ENCODE peak calls at places on chromosomes 5 and 9, in four cellular contexts. Y, U, C and B are unnamed samples. For H3K4me1, the result is how much of the 10 kb centered on the place peaks cover.

GRCh38 chr5:173175523-173175922 is 31.2 kb downstream of the BNIP1 start:
- DNase-seq in Y (no peak), U (no peak), C (no peak), B (no peak)

GRCh38 chr9:99169982-99170761 is 51.6 kb downstream of the ALG2 start:
- DNase-seq in Y (no peak), U (no peak), C (no peak), B (no peak)

GRCh38 chr5:15807861-15808260 is 307.9 kb downstream of the FBXL7 start:
- DNase-seq in Y (no peak), U (no peak), C (no peak), B (no peak)

GRCh38 chr5:179321206-179321987 is 23.9 kb downstream of the ADAMTS2 start:
- DNase-seq in Y (no peak), U (peak), C (no peak), B (peak)

GRCh38 chr9:123749580-123750202 is 180.2 kb downstream of the DENND1A start:
- DNase-seq in Y (no peak), U (no peak), C (no peak), B (no peak)

GRCh38 chr5:14364576-14365472 is 216.8 kb upstream of the OTULINL start:
- DNase-seq in Y (peak), U (no peak), C (peak), B (no peak)

GRCh38 chr9:101465330-101465915 is 29.8 kb upstream of the ALDOB start:
- DNase-seq in Y (peak), U (no peak), C (peak), B (peak)

GRCh38 chr5:172293054-172293744 is 9.6 kb upstream of the UBTD2 start:
- DNase-seq in Y (peak), U (peak), C (peak), B (peak)

GRCh38 chr5:88325868-88326267 is 57.2 kb upstream of the TMEM161B start:
- DNase-seq in Y (no peak), U (no peak), C (no peak), B (no peak)

GRCh38 chr9:129816501-129817435 is 7.2 kb downstream of the TOR1A start:
- DNase-seq in Y (no peak), U (no peak), C (peak), B (no peak)

GRCh38 chr5:116145416-116145815 is 60.6 kb downstream of the COMMD10 start:
- DNase-seq in Y (no peak), U (no peak), C (no peak), B (no peak)

GRCh38 chr9:19223724-19224123 is 6.8 kb upstream of the DENND4C start:
- DNase-seq in Y (no peak), U (no peak), C (no peak), B (no peak)

GRCh38 chr5:133244242-133244641 is 192.4 kb downstream of the HSPA4 start:
- DNase-seq in Y (no peak), U (no peak), C (no peak), B (no peak)

GRCh38 chr5:36561596-36561995 is 44.8 kb upstream of the SLC1A3 start:
- DNase-seq in Y (no peak), U (no peak), C (no peak), B (no peak)

GRCh38 chr5:124605516-124605915 is 140.9 kb downstream of the ZNF608 start:
- DNase-seq in Y (no peak), U (no peak), C (no peak), B (no peak)

DNA sequence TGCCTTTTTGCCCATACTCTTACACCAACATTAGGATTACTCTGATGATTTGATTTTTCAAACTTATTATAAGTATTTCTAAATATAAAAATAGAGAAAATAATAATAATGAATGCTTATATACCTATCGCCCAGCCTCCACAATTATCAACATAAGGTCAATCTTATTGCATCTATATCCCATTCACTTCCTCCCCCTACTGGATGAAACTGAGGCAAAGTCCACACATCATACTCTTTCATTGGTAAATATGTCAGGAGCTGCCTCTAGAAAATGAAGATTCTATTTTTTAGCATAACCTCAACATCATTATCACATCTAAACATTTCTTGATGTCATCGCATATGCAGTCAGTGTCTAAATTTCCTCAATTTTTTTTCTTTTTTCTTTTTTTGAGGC is 44.3 kb downstream of the SH3RF2 start:
- DNase-seq in Y (no peak), U (no peak), C (no peak), B (no peak)
- TF ChIP-seq CTCF in Y (peak), U (no peak), C (peak), B (no peak)

GRCh38 chr9:120920495-120921178 is 6.0 kb downstream of the TRAF1 start:
- DNase-seq in Y (no peak), U (no peak), C (no peak), B (no peak)
- H3K4me1 ChIP-seq in Y (under half), U (under half), C (under half), B (under half)

DNA sequence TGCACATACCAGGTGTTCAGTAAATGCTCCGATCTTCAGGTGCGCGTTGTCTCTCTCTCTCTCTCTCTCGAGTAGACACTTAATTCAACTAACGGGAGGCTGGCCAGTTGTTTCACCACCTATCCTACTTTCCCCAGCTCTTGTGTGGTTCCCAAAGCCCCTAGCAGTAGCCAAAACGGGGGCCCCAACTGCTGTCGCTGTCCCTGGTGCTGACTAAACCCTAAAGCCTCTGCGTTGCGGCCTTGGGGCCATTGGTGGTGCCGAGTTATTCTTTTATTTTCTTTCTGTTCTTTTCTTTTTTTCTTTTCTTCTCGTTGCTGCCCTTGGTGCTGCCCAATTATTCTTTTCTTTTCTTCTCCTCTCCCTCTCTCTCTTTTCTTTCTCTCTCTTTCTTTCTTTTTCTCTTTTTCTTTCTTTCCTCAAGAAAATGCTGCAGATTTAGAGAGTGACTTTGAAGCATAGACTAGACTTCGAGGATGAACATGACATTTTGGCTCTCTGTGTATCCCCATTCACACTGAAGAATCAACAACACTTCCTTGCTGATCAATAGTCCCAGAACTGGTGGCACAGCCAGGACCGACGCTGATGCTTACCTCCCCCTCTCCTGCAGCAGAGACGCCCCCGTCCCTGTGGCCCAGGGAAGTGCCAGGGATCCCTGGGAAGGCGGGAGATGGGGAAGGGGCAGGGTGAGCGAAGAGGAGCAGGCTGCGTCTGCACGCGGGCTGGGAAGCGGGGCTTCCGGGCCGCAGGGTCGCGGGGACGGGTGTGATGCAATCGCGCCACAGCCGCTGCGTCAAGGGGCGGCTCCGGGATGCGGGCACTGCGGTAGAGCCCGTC is at the start of gene FBLL1:
- DNase-seq in Y (no peak), U (no peak), C (peak), B (no peak)
- H3K4me3 ChIP-seq in Y (peak), U (peak), C (no peak), B (no peak)

DNA sequence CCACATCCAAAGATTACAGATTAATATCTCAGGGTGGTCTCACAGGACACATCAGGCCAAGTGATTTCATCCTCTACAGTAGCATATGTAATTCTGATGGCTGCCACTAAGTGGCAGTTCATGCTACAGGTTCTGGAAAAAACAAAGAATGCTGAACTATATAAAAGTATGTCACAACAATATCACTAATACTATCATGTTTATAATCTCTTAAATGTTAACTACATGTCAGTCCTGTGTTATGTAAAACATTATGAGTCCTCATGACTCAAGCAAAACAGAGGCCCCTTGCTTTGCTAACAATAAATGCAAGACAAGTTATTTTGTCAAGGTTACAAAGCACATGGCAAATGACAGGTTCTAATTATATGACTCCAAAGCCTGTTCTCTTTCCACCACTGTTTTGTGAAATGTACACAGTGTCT is 233.2 kb downstream of the FBXL17 start:
- DNase-seq in Y (peak), U (no peak), C (no peak), B (peak)
- TF ChIP-seq CTCF in Y (peak), U (peak), C (peak), B (no peak)

GRCh38 chr5:1412163-1412562 is 33.1 kb downstream of the SLC6A3 start:
- DNase-seq in Y (no peak), U (no peak), C (peak), B (peak)
- H3K4me1 ChIP-seq in Y (under half), U (under half), C (under half), B (under half)

GRCh38 chr5:168393773-168394172 is 92.5 kb upstream of the RARS1 start:
- DNase-seq in Y (no peak), U (no peak), C (no peak), B (no peak)
- H3K4me3 ChIP-seq in Y (no peak), U (no peak), C (no peak), B (no peak)

DNA sequence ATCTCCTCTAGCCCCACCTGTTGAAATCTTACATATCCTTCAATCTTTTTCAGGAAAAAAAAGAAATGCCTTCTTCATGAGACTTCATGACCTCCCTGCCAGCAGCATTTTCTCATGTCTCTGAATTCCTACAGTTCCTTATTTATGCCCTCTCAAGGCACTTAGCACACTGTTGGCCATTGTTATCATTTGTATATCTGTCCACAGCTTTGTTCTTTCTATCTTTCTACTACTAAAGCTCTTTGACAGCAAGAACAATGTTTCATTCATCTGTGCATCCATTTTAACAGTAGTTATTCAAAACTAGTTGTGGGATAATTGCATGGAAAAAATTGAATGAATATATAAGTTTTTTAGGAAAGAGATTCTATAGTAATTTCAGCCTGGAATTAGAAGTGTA is 20.9 kb upstream of the GZMA start:
- DNase-seq in Y (no peak), U (no peak), C (no peak), B (no peak)
- TF ChIP-seq CTCF in Y (no peak), U (no peak), C (no peak), B (no peak)

GRCh38 chr9:76905661-76905983 is 292 bp downstream of the PRUNE2 start:
- DNase-seq in Y (no peak), U (no peak), C (no peak), B (no peak)

GRCh38 chr9:76900884-76901440 is 5.0 kb downstream of the PRUNE2 start:
- DNase-seq in Y (no peak), U (no peak), C (no peak), B (no peak)

GRCh38 chr9:76901801-76902200 is 4.1 kb downstream of the PRUNE2 start:
- DNase-seq in Y (no peak), U (no peak), C (no peak), B (peak)

GRCh38 chr9:76904661-76905457 is 1.1 kb downstream of the PRUNE2 start:
- DNase-seq in Y (no peak), U (no peak), C (no peak), B (peak)

DNA sequence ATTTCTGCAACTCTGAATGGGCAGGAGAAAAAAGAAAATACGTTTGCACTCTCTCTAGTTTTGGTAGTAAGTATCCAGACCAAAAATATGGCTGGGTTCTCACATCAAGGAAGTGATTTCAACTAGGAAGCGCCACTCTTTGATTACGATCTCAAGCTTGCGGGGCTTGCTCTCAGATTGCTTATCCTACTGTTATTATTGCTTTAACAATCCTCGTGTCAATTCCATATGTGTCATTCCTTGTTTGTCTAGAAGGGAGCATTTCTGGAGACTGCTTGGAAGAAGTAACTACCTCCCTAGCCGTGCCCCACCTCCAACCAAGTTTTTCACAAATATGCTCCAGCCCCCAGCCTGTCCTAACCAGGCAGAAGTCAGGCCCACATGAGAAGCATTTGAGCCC is 3.5 kb downstream of the PRUNE2 start:
- DNase-seq in Y (no peak), U (no peak), C (no peak), B (no peak)
- H3K4me1 ChIP-seq in Y (under half), U (under half), C (under half), B (under half)